ENCODE peak calls at places on chromosomes 4 and X, in nine cellular contexts. V, G, R, N, M, O, Z, H and L are unnamed samples.

GRCh38 chrX:39869846-39870601 is 227.7 kb downstream of the BCOR start:
- DNase-seq in R (no peak), G (no peak), N (peak), O (no peak), V (no peak), H (no peak), Z (no peak), M (no peak), L (no peak)

GRCh38 chr4:48902266-48902665 is 4.3 kb downstream of the OCIAD2 start:
- DNase-seq in G (no peak), R (no peak), O (no peak), M (peak), H (no peak), V (no peak), N (no peak), Z (no peak), L (no peak)

GRCh38 chr4:183738081-183738673 is 79.1 kb downstream of the TRAPPC11 start:
- DNase-seq in N (no peak), O (no peak), G (no peak), M (no peak), Z (no peak), V (no peak), H (no peak), R (no peak), L (no peak)

GRCh38 chr4:101125045-101125713 is 222.1 kb downstream of the PPP3CA start:
- DNase-seq in G (no peak), H (no peak), Z (no peak), O (no peak), V (no peak), M (no peak), R (no peak), N (no peak), L (no peak)

GRCh38 chr4:163484906-163485305 is 9.6 kb upstream of the TMA16 start:
- DNase-seq in R (peak), H (peak), O (peak), G (no peak), M (peak), Z (no peak), N (peak), V (no peak), L (no peak)

GRCh38 chrX:53711446-53711845 is 24.9 kb upstream of the HUWE1 start:
- DNase-seq in G (no peak), N (no peak), R (no peak), H (no peak), O (no peak), V (no peak), Z (no peak), M (no peak), L (no peak)

GRCh38 chr4:25925486-25926201 is 11.6 kb downstream of the SMIM20 start:
- DNase-seq in H (no peak), G (no peak), Z (no peak), R (no peak), M (peak), N (no peak), V (no peak), O (peak), L (no peak)

GRCh38 chr4:165464813-165465381 is 86.1 kb downstream of the CPE start:
- DNase-seq in H (no peak), N (peak), R (no peak), O (peak), G (no peak), V (no peak), Z (no peak), M (peak), L (no peak)

GRCh38 chr4:102625232-102625930 is 124.2 kb downstream of the NFKB1 start:
- DNase-seq in R (no peak), G (no peak), Z (no peak), O (peak), H (peak), V (peak), M (peak), N (peak), L (peak)

GRCh38 chr4:156971168-156971601 is 414 bp downstream of the PDGFC start:
- DNase-seq in R (no peak), M (no peak), H (peak), G (no peak), O (peak), Z (peak), N (no peak), V (peak), L (peak)

GRCh38 chr4:51885371-51885770 is 42.4 kb downstream of the DCUN1D4 start:
- DNase-seq in Z (no peak), R (no peak), M (peak), O (peak), H (no peak), N (no peak), G (no peak), V (no peak), L (no peak)

GRCh38 chr4:108473163-108473720 is 147.1 kb upstream of the RPL34 start:
- DNase-seq in Z (no peak), V (no peak), N (no peak), R (no peak), M (peak), G (no peak), H (no peak), O (peak), L (no peak)

GRCh38 chrX:109709129-109709631 is 23.9 kb downstream of the ACSL4 start:
- DNase-seq in V (no peak), Z (no peak), H (no peak), M (peak), G (no peak), N (no peak), R (no peak), O (no peak), L (no peak)

GRCh38 chrX:32448320-32448719 is 763.0 kb downstream of the DMD start:
- DNase-seq in O (no peak), G (no peak), V (no peak), R (no peak), M (peak), H (no peak), N (peak), Z (no peak), L (no peak)

GRCh38 chrX:111837226-111837625 is 38.8 kb upstream of the TRPC5OS start:
- DNase-seq in M (no peak), Z (no peak), H (no peak), G (no peak), O (no peak), N (no peak), R (no peak), V (no peak), L (no peak)

GRCh38 chr4:41213563-41214157 is 682 bp downstream of the APBB2 start:
- DNase-seq in V (peak), N (no peak), O (no peak), M (peak), Z (peak), G (no peak), H (peak), R (no peak), L (peak)

GRCh38 chr4:165537028-165537648 is 158.3 kb downstream of the CPE start:
- DNase-seq in G (no peak), R (peak), H (no peak), M (peak), N (peak), V (no peak), Z (no peak), O (peak), L (no peak)

GRCh38 chrX:123308663-123309062 is 124.6 kb downstream of the GRIA3 start:
- DNase-seq in H (no peak), R (no peak), V (no peak), N (no peak), Z (no peak), M (no peak), G (no peak), O (no peak), L (no peak)

GRCh38 chrX:115539841-115540240 is 21.1 kb upstream of the PLS3 start:
- DNase-seq in H (no peak), N (no peak), O (no peak), V (no peak), M (no peak), G (no peak), R (no peak), Z (no peak), L (no peak)

GRCh38 chrX:65551086-65551485 is 16.5 kb upstream of the LAS1L start:
- DNase-seq in V (no peak), N (no peak), O (no peak), R (no peak), Z (no peak), G (no peak), M (no peak), H (no peak), L (no peak)

GRCh38 chr4:47128991-47129390 is 97.6 kb downstream of the GABRB1 start:
- DNase-seq in G (no peak), V (no peak), R (no peak), M (no peak), H (no peak), N (no peak), O (no peak), Z (no peak), L (no peak)

GRCh38 chr4:151455212-151455611 is 46.2 kb downstream of the FHIP1A start:
- DNase-seq in O (no peak), Z (no peak), R (no peak), G (no peak), M (no peak), V (no peak), H (no peak), N (no peak), L (no peak)

GRCh38 chr4:81442479-81443085 is 29.1 kb downstream of the RASGEF1B start:
- DNase-seq in M (peak), V (no peak), G (no peak), R (no peak), N (no peak), H (no peak), Z (no peak), O (no peak), L (no peak)

GRCh38 chrX:154409222-154409871 is at the start of gene DNASE1L1:
- DNase-seq in H (peak), R (peak), M (peak), G (peak), O (no peak), Z (peak), V (peak), N (no peak), L (peak)

GRCh38 chr4:12881945-12882589 is 602.1 kb downstream of the RAB28 start:
- DNase-seq in V (no peak), N (no peak), R (no peak), G (no peak), O (no peak), Z (no peak), M (no peak), H (no peak), L (no peak)

GRCh38 chr4:4327652-4328121 is 37.6 kb downstream of the ZBTB49 start:
- DNase-seq in O (peak), R (peak), H (no peak), G (no peak), Z (no peak), N (no peak), M (peak), V (peak), L (peak)

GRCh38 chrX:46209768-46210167 is 335.5 kb downstream of the ZNF674 start:
- DNase-seq in G (no peak), R (no peak), M (no peak), Z (no peak), O (no peak), H (no peak), N (no peak), V (no peak), L (no peak)

GRCh38 chr4:22514001-22514400 is 1.9 kb downstream of the ADGRA3 start:
- DNase-seq in O (no peak), Z (no peak), V (no peak), N (no peak), H (no peak), G (no peak), R (no peak), M (peak), L (no peak)

GRCh38 chr4:56630876-56631666 is 50.0 kb downstream of the HOPX start:
- DNase-seq in O (no peak), M (no peak), V (no peak), G (no peak), R (no peak), N (no peak), Z (no peak), H (no peak), L (no peak)

GRCh38 chrX:50579955-50580354 is 109.3 kb upstream of the DGKK start:
- DNase-seq in M (peak), G (no peak), N (peak), O (peak), H (peak), V (no peak), R (no peak), Z (no peak), L (no peak)

GRCh38 chrX:1444896-1445480 is 7.7 kb downstream of the ASMTL start:
- DNase-seq in R (no peak), O (no peak), Z (no peak), N (no peak), H (peak), G (no peak), V (peak), M (no peak), L (peak)

GRCh38 chrX:51155157-51155556 is 177.5 kb upstream of the NUDT10 start:
- DNase-seq in H (no peak), V (no peak), M (no peak), G (no peak), N (no peak), R (no peak), Z (no peak), O (no peak), L (no peak)

GRCh38 chrX:41923925-41924693 is 755 bp upstream of the CASK start:
- DNase-seq in H (no peak), G (peak), R (no peak), O (peak), V (no peak), M (peak), N (peak), Z (no peak), L (peak)

GRCh38 chr4:188624370-188624769 is 485.1 kb downstream of the TRIML1 start:
- DNase-seq in M (no peak), R (no peak), O (no peak), H (no peak), G (peak), V (no peak), Z (no peak), N (no peak), L (no peak)

GRCh38 chr4:2412885-2413716 is 5.3 kb downstream of the ZFYVE28 start:
- DNase-seq in Z (peak), G (peak), R (peak), V (peak), N (peak), H (peak), M (peak), O (peak), L (peak)

GRCh38 chr4:8708401-8709021 is 115.9 kb downstream of the CPZ start:
- DNase-seq in N (no peak), Z (peak), H (peak), O (peak), R (no peak), G (no peak), V (peak), M (no peak), L (peak)

GRCh38 chr4:8709050-8709728 is 116.6 kb downstream of the CPZ start:
- DNase-seq in M (no peak), O (peak), N (no peak), R (no peak), H (peak), V (peak), Z (peak), G (no peak), L (peak)

GRCh38 chr4:8705161-8706145 is 112.9 kb downstream of the CPZ start:
- DNase-seq in O (no peak), N (no peak), Z (peak), R (no peak), V (peak), G (no peak), M (no peak), H (peak), L (peak)

GRCh38 chr4:8706221-8707044 is 113.9 kb downstream of the CPZ start:
- DNase-seq in M (no peak), G (no peak), Z (peak), R (no peak), V (peak), N (no peak), H (no peak), O (no peak), L (peak)

DNA sequence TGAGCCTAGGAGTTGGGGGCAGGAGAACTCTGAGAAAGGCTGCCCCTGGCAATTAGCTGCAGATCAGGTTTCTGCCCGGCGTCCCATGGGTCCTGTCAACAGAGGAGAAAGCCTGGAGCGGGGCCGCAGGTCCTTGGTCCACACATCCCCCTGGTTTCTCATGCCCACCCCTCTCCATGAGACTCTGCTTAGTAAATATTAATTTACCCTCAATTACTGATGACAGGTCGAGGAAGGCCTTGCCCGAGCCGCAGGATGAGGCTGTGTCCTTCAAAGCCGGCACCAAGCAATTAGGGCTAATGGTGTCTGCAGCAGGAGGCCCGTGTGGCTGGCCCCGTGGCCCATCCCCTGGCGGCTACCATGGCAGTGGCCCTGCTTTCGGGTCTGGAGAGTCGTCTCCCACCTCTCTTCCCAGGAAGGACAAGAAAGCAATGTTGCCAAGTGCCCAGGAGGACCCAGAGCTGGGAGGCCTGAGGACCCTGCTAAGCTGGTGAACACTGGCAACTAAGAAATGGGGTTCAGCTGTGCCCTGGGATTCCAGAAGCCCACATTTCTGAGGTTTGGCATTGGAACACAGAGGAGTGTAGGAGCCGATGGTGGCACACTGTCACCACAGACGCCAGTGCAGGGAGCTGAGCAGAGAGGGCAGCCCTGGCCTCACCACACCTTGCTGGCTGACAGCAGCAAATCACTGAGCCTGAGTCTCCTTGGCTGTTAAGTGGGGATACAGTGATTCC is 114.6 kb downstream of the CPZ start:
- DNase-seq in V (peak), M (no peak), N (no peak), O (no peak), R (no peak), G (no peak), H (no peak), Z (peak), L (peak)
- H3K27ac ChIP-seq in V (no peak), M (no peak), N (no peak), O (no peak), R (no peak), G (no peak), H (no peak), Z (no peak), L (no peak)

GRCh38 chr4:83591730-83592129 is 55.8 kb downstream of the GPAT3 start:
- DNase-seq in N (no peak), M (no peak), R (no peak), H (no peak), V (no peak), O (no peak), G (no peak), Z (no peak), L (no peak)

GRCh38 chr4:83585982-83586508 is 50.1 kb downstream of the GPAT3 start:
- DNase-seq in Z (no peak), R (no peak), V (no peak), G (no peak), H (no peak), M (no peak), N (no peak), O (no peak), L (no peak)

DNA sequence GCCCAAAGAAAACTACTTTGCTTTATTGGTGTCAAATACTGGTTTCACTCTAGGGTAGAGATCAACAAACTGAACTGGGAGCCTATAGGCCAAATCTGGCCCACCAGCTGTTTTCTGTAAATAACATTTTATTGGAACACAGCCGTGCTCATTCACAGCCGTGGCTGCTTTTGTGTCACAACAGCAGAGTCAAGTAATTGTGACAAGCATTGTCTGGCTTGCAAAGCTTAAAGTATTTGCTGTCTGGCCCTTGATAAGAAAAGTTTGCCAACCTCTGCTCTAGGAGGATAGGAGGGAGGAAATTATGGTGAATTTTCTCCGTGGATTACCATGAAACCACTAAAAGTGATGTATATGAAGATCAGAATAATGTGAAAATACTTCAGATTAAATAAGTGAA is 53.4 kb downstream of the GPAT3 start:
- DNase-seq in N (no peak), R (no peak), O (no peak), H (no peak), M (no peak), G (no peak), Z (no peak), V (no peak), L (no peak)
- H3K27ac ChIP-seq in N (no peak), R (no peak), O (no peak), H (no peak), M (no peak), G (no peak), Z (peak), V (no peak), L (no peak)

GRCh38 chr4:148090029-148090428 is 352.2 kb downstream of the NR3C2 start:
- DNase-seq in G (no peak), N (no peak), V (no peak), H (no peak), M (no peak), O (no peak), Z (no peak), R (no peak), L (no peak)
- H3K27ac ChIP-seq in G (no peak), N (no peak), V (no peak), H (no peak), M (no peak), O (no peak), Z (no peak), R (no peak), L (no peak)

DNA sequence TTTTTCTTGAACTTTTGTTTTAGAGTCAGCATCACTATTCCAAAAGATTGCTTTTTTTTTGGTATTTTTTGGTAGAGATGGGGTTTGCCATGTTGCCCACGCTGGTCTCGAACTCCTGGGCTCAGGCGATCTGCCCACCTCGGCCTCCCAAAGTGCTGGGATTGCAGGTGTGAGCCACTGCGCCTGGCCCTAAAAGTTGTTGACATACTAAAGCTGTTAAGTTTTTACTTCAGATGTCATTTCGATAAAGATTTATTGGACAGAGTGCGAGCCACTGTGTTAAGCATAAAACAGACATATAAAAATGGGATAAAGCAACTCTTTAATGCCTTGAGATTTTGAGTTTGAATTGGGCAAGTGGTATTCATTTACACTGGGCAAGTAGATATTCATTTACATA is 28.3 kb downstream of the USO1 start:
- DNase-seq in V (no peak), G (no peak), O (no peak), Z (no peak), N (no peak), R (no peak), H (no peak), M (no peak), L (no peak)
- H3K27ac ChIP-seq in V (no peak), G (no peak), O (no peak), Z (no peak), N (no peak), R (no peak), H (no peak), M (no peak), L (no peak)

GRCh38 chr4:186703510-186703909 is 20.1 kb downstream of the FAT1 start:
- DNase-seq in R (no peak), Z (no peak), H (no peak), N (no peak), M (no peak), G (no peak), O (no peak), V (peak), L (no peak)
- H3K27ac ChIP-seq in R (no peak), Z (no peak), H (peak), N (no peak), M (no peak), G (no peak), O (no peak), V (no peak), L (no peak)

GRCh38 chrX:150841466-150842197 is 56.8 kb downstream of the CD99L2 start:
- DNase-seq in N (no peak), H (no peak), Z (no peak), G (no peak), R (no peak), O (no peak), V (no peak), M (peak), L (no peak)
- H3K27ac ChIP-seq in N (no peak), H (no peak), Z (peak), G (no peak), R (no peak), O (no peak), V (no peak), M (no peak), L (no peak)

GRCh38 chrX:120250522-120251271 is at the start of gene ZBTB33:
- DNase-seq in M (peak), R (peak), V (peak), H (peak), N (peak), O (peak), G (peak), Z (peak), L (peak)
- H3K27ac ChIP-seq in M (peak), R (peak), V (peak), H (peak), N (peak), O (peak), G (peak), Z (peak), L (peak)

GRCh38 chr4:7323872-7324650 is 110.7 kb downstream of the PSAPL1 start:
- DNase-seq in M (no peak), V (peak), G (no peak), H (no peak), O (no peak), R (no peak), N (no peak), Z (peak), L (peak)
- H3K27ac ChIP-seq in M (no peak), V (no peak), G (no peak), H (no peak), O (no peak), R (no peak), N (no peak), Z (no peak), L (no peak)